ENCODE peak calls at places on chromosomes 11 and 22, in four cellular contexts. Y is cardiac fibroblast, Q is fibroblast of lung, I is omental fat pad. U is an unnamed sample.

GRCh38 chr22:24810043-24810749 is 4.2 kb downstream of the SGSM1 start:
- DNase-seq in Y (peak), Q (no peak), I (no peak), U (peak)

GRCh38 chr11:115676206-115676605 is 172.0 kb upstream of the CADM1 start:
- DNase-seq in Y (no peak), Q (no peak), I (no peak), U (peak)

GRCh38 chr11:82842019-82842418 is 58.2 kb downstream of the PRCP start:
- DNase-seq in Y (no peak), Q (no peak), I (no peak), U (peak)

GRCh38 chr22:33680632-33681031 is 239.6 kb downstream of the LARGE1 start:
- DNase-seq in Y (no peak), Q (no peak), I (no peak), U (no peak)

GRCh38 chr11:102225689-102226562 is 91.4 kb upstream of the BIRC3 start:
- DNase-seq in Y (peak), Q (peak), I (no peak), U (no peak)

GRCh38 chr11:61551630-61552029 is 29.2 kb downstream of the SYT7 start:
- DNase-seq in Y (peak), Q (peak), I (no peak), U (no peak)

GRCh38 chr11:117970400-117971024 is 15.7 kb upstream of the IL10RA start:
- DNase-seq in Y (no peak), Q (no peak), I (no peak), U (no peak)

GRCh38 chr11:47538741-47539575 is 14.0 kb downstream of the CELF1 start:
- DNase-seq in Y (no peak), Q (peak), I (no peak), U (peak)

GRCh38 chr11:73288873-73289707 is 17.0 kb downstream of the P2RY6 start:
- DNase-seq in Y (peak), Q (peak), I (no peak), U (peak)

DNA sequence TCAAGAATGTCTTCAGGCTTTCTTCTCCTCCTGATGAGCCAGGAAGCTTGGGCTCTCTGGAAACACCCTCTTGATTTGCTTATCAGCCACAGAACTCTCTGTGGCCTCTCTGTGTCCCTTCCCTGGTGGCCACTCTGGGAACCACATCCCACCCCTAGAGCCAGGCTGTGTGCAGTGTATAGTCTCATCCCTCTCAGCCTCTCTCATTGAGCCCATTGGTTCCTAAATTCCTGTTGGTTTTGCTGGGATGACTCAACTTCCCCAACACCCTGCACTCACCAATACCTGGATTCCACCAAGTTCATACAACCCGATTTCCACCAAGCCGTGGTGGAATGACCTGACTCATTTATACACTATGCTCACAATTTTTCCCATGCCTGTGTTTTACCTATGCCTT is 5.2 kb downstream of the IRAG1 start:
- DNase-seq in Y (no peak), Q (no peak), I (no peak), U (no peak)
- TF ChIP-seq CTCF in Y (peak), Q (peak), I (no peak), U (peak)

GRCh38 chr22:34841321-34841901 is 224.5 kb upstream of the ISX start:
- DNase-seq in Y (no peak), Q (no peak), I (no peak), U (peak)
- TF ChIP-seq CTCF in Y (no peak), Q (no peak), I (no peak), U (peak)

GRCh38 chr11:122812612-122813011 is 25.7 kb upstream of the CRTAM start:
- DNase-seq in Y (no peak), Q (no peak), I (no peak), U (no peak)

GRCh38 chr11:122813176-122813917 is 25.0 kb upstream of the CRTAM start:
- DNase-seq in Y (no peak), Q (no peak), I (no peak), U (peak)

GRCh38 chr11:122815900-122816299 is 22.4 kb upstream of the CRTAM start:
- DNase-seq in Y (no peak), Q (no peak), I (no peak), U (no peak)

GRCh38 chr11:122816701-122817100 is 21.6 kb upstream of the CRTAM start:
- DNase-seq in Y (peak), Q (peak), I (no peak), U (no peak)

DNA sequence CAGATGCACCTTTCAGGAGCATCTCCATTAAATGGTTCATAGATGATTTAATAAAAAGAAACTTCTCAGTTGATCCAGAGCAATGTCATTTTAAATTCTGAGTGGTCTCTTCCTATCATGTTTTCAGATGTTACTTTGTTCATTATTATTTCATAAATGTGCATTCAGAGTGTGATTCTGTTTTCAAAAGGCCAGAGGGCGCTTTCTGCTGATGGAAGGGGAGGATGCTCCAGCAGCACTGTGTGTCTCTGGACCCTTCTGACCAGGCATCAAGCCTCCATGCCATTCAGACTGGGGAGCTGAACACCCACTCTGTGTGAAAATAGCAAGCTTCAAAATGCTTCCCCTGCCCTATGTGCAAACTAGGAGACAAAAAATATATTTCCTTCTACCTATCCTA is 23.9 kb upstream of the CRTAM start:
- DNase-seq in Y (no peak), Q (no peak), I (no peak), U (no peak)
- TF ChIP-seq CTCF in Y (peak), Q (no peak), I (no peak), U (peak)

GRCh38 chr22:17205432-17205831 is 13.8 kb downstream of the ADA2 start:
- DNase-seq in Y (peak), Q (no peak), I (no peak), U (no peak)

GRCh38 chr22:17198188-17199130 is 20.8 kb downstream of the ADA2 start:
- DNase-seq in Y (peak), Q (no peak), I (no peak), U (peak)

GRCh38 chr22:17199131-17199731 is 20.0 kb downstream of the ADA2 start:
- DNase-seq in Y (peak), Q (peak), I (no peak), U (peak)

GRCh38 chr22:17201285-17201945 is 17.8 kb downstream of the ADA2 start:
- DNase-seq in Y (peak), Q (peak), I (no peak), U (peak)
- TF ChIP-seq CTCF in Y (peak), Q (peak), I (no peak), U (peak)

GRCh38 chr11:65779919-65780769 is 632 bp downstream of the AP5B1 start:
- DNase-seq in Y (peak), Q (peak), I (no peak), U (peak)

GRCh38 chr11:65780770-65781151 is at the start of gene AP5B1:
- DNase-seq in Y (peak), Q (peak), I (no peak), U (peak)

GRCh38 chr11:65782816-65783228 is 2.0 kb upstream of the AP5B1 start:
- DNase-seq in Y (no peak), Q (no peak), I (no peak), U (no peak)

GRCh38 chr11:65781962-65782815 is 1.4 kb upstream of the AP5B1 start:
- DNase-seq in Y (no peak), Q (no peak), I (no peak), U (no peak)

GRCh38 chr11:65781152-65781961 is 581 bp upstream of the AP5B1 start:
- DNase-seq in Y (no peak), Q (no peak), I (no peak), U (peak)
- TF ChIP-seq CTCF in Y (no peak), Q (no peak), I (no peak), U (peak)

GRCh38 chr22:50102946-50103345 is 13.1 kb downstream of the MOV10L1 start:
- DNase-seq in Y (no peak), Q (no peak), I (no peak), U (no peak)
- TF ChIP-seq CTCF in Y (no peak), Q (no peak), I (no peak), U (no peak)

GRCh38 chr11:2269601-2270321 is 627 bp downstream of the ASCL2 start:
- DNase-seq in Y (peak), Q (peak), I (peak), U (peak)
- TF ChIP-seq CTCF in Y (no peak), Q (no peak), I (no peak), U (peak)

DNA sequence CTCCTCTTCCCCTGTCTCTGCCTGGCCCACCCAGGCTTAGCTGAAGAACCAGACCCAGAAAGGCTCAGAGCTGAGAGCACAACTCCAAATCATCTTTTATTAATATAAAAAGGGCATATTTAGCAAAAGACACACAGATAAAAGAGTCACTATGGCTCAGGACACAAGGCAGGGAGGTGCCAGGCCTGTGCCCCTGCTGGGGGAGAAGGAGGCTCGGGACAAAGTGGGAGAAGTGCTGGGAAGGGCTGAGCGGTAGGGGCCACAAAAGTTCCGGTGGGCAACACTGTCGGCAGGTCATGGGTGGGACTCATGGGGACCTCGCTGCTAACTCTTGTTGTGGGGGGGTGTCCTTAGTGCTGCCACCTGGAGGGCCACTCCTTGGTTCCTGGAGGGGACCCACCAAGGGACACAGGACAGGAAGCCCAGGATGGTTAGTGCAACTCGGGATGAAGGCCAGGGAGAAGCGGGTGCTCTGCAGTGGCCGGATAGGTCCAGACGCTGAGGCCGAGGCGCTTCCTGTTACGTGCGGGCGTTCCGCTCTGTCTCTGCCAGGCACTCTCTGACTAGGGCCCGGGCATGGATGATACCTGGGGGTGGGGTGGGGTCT is 1.4 kb upstream of the PITPNM1 start:
- DNase-seq in Y (no peak), Q (no peak), I (no peak), U (no peak)
- TF ChIP-seq CTCF in Y (no peak), Q (no peak), I (no peak), U (no peak)

DNA sequence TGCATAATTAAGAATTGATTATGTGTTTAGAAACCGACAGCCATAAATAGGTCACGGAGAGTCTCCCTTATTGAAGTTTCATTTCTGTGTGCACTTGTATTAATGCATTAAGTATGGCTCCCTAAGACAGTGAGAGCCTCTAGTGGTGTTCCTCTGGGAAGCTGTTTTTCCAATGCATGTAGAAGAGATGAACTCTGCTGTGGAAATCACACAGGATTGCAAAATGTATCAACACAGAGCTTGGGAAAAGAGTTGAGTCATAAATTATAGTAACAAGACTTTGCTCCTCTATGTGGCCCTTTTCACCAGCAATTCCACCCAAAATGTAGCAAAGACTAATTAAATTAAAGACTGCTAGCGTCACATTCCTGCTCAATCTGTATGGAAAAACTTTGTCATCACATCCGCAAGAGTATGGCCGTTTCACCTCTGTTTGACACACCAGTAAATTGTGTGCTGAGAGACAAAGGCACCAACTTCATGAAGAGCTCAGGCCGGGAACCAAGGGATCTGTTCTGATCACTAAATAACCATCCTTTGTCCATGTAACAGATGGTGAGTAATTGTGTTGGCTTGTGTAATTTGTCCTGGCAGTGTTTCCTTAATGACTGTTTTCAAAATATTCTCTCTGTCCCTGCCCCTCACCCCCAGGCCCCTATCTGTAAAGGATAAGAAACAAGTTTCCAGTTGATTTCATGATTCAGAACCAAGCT is 209.2 kb upstream of the SORL1-AS1 start:
- DNase-seq in Y (peak), Q (peak), I (no peak), U (no peak)
- TF ChIP-seq CTCF in Y (no peak), Q (no peak), I (no peak), U (no peak)

U was measured in neural progenitor cell.